ENCODE peak calls at places on chromosomes 4 and X, in eight cellular contexts. R is SK-N-SH, P is suprapubic skin, M is HCT116, E is spleen, T is Panc1, G is HepG2, I is sigmoid colon. Z is an unnamed sample. For H3K4me1 and H3K36me3, the result is how much of the 10 kb centered on the place peaks cover.

GRCh38 chr4:161538941-161539340 is 624.9 kb downstream of the FSTL5 start:
- DNase-seq in M (no peak), E (no peak), G (no peak), T (no peak), P (no peak), I (no peak), R (no peak), Z (no peak)

GRCh38 chr4:122827258-122827887 is 742 bp downstream of the FGF2 start:
- DNase-seq in I (peak), T (no peak), E (peak), R (peak), G (no peak), P (peak), M (no peak), Z (peak)

GRCh38 chrX:132277953-132278614 is 58.8 kb upstream of the RAP2C start:
- DNase-seq in M (no peak), I (no peak), E (no peak), R (no peak), G (no peak), T (no peak), P (no peak), Z (no peak)

GRCh38 chr4:118918388-118918787 is 29.7 kb downstream of the SYNPO2 start:
- DNase-seq in R (no peak), E (no peak), P (no peak), T (no peak), I (no peak), M (no peak), G (no peak), Z (no peak)

GRCh38 chr4:97367878-97368277 is 775.4 kb downstream of the STPG2 start:
- DNase-seq in E (no peak), M (peak), I (no peak), G (no peak), R (no peak), T (no peak), P (no peak), Z (no peak)

GRCh38 chr4:55635760-55636621 is at the start of gene NMU:
- DNase-seq in P (no peak), E (peak), M (peak), I (no peak), T (no peak), R (peak), G (peak), Z (peak)

GRCh38 chr4:8308856-8309771 is 39.6 kb downstream of the HTRA3 start:
- DNase-seq in P (peak), T (no peak), G (no peak), M (no peak), R (no peak), E (peak), I (peak), Z (no peak)

GRCh38 chrX:17521871-17522693 is 147.1 kb downstream of the NHS start:
- DNase-seq in M (peak), T (no peak), R (peak), P (no peak), I (no peak), E (no peak), G (no peak), Z (peak)

GRCh38 chr4:48585401-48585800 is 95.3 kb downstream of the ZAR1 start:
- DNase-seq in I (no peak), M (no peak), G (no peak), R (no peak), E (no peak), P (no peak), T (no peak), Z (no peak)

GRCh38 chr4:145545538-145546224 is 64.0 kb downstream of the SMAD1 start:
- DNase-seq in G (no peak), I (no peak), E (no peak), M (peak), R (no peak), P (no peak), T (peak), Z (peak)

GRCh38 chr4:41887821-41888699 is 47.2 kb upstream of the TMEM33 start:
- DNase-seq in T (no peak), R (no peak), E (no peak), G (peak), I (no peak), M (peak), P (no peak), Z (peak)

GRCh38 chrX:44344194-44344593 is 722 bp upstream of the EFHC2 start:
- DNase-seq in E (peak), G (no peak), R (no peak), P (no peak), M (no peak), I (no peak), T (no peak), Z (peak)

GRCh38 chr4:156575430-156576073 is 396.0 kb downstream of the PDGFC start:
- DNase-seq in I (no peak), E (peak), P (no peak), T (no peak), R (no peak), M (no peak), G (no peak), Z (no peak)

GRCh38 chr4:5858020-5858769 is 34.7 kb downstream of the CRMP1 start:
- DNase-seq in R (no peak), E (no peak), G (no peak), T (no peak), P (no peak), M (no peak), I (no peak), Z (no peak)

GRCh38 chr4:7625073-7625472 is 190.3 kb upstream of the PSAPL1 start:
- DNase-seq in G (no peak), P (no peak), E (no peak), R (no peak), T (no peak), I (no peak), M (no peak), Z (no peak)

GRCh38 chr4:114087596-114088230 is 108.3 kb upstream of the ARSJ start:
- DNase-seq in M (no peak), I (no peak), P (no peak), E (no peak), T (no peak), R (no peak), G (no peak), Z (no peak)

GRCh38 chrX:135256923-135257322 is 5.1 kb downstream of the ETDA start:
- DNase-seq in T (no peak), E (no peak), R (no peak), M (no peak), G (no peak), I (no peak), P (no peak), Z (no peak)

GRCh38 chr4:126004936-126005335 is 690.2 kb downstream of the FAT4 start:
- DNase-seq in G (no peak), I (no peak), R (no peak), T (no peak), P (no peak), E (no peak), M (no peak), Z (no peak)

GRCh38 chrX:38847903-38848230 is 46.6 kb downstream of the MID1IP1 start:
- DNase-seq in R (no peak), P (no peak), T (no peak), I (no peak), E (no peak), M (no peak), G (no peak), Z (no peak)

GRCh38 chr4:116055857-116056827 is 942.7 kb upstream of the NDST4 start:
- DNase-seq in M (peak), T (no peak), G (no peak), I (no peak), E (no peak), R (peak), P (no peak), Z (no peak)

DNA sequence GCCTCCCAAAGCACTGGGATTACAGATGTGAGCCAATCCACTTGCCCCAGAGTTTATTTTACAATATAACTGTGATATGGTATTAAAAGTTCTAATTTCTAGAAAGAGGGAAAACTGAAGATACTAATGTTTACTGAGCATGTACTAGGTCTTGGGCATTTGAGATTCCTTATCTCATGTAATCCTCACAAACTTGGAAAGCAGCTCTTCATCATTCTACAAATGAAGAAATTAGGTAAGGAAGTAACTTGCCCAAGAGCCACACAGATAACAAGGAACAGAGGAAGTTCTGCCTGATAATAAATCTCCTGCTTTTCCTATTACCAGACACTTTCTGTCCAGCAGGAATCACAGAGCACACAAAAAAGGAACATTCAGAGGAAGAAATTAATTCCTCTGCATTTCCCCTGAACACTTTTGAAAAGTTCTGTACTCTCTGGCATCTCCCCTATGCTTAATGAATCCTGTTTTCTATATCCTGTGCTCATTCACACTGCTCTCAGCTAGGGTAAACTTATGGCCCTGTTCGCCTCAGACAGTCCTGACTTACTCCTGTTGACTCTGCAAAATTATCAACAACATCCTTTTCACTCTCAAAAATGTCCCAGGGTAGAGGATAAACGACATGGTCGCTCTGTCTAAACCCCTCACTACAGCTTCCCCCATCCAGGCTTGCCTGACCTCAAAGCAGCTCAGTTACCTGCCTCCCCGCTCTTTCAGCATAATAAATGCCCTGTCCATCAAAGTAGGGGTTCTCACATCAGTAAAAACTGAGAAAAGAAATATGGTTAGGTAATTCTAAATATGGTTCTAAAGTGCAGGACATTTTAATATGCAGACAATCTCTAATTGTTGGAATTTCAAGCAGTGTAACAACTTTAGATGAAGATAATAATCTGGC is 13.7 kb downstream of the SH3RF1 start:
- DNase-seq in R (no peak), E (no peak), G (no peak), M (no peak), P (no peak), I (no peak), T (no peak), Z (no peak)
- H3K4me1 ChIP-seq in R (under half), E (half or more), G (half or more), M (half or more), P (half or more), I (under half), T (under half), Z (half or more)

GRCh38 chr4:102345795-102346100 is 466 bp upstream of the SLC39A8 start:
- DNase-seq in E (no peak), M (no peak), R (peak), T (no peak), P (no peak), I (no peak), G (no peak), Z (no peak)

GRCh38 chr4:102344955-102345794 is at the start of gene SLC39A8:
- DNase-seq in M (peak), E (peak), G (peak), P (peak), R (peak), I (peak), T (peak), Z (peak)

GRCh38 chr4:102343964-102344519 is 1.2 kb downstream of the SLC39A8 start:
- DNase-seq in R (no peak), I (peak), P (no peak), G (no peak), M (peak), T (no peak), E (no peak), Z (no peak)

GRCh38 chr4:102342404-102343074 is 2.7 kb downstream of the SLC39A8 start:
- DNase-seq in R (no peak), E (no peak), P (no peak), T (no peak), I (no peak), M (no peak), G (no peak), Z (no peak)

GRCh38 chr4:102344520-102344954 is 745 bp downstream of the SLC39A8 start:
- DNase-seq in M (peak), R (peak), G (no peak), I (peak), P (peak), T (no peak), E (peak), Z (peak)
- TF ChIP-seq POLR2AphosphoS5 in M (peak), R (no peak), G (no peak), I (no peak), P (no peak), T (no peak), E (peak), Z (peak)

GRCh38 chrX:13763489-13763888 is 28.9 kb downstream of the OFD1 start:
- DNase-seq in M (no peak), G (no peak), T (no peak), R (no peak), P (peak), I (no peak), E (no peak), Z (no peak)

GRCh38 chrX:13761606-13762005 is 27.1 kb downstream of the OFD1 start:
- DNase-seq in T (no peak), P (no peak), I (no peak), E (no peak), R (peak), M (no peak), G (no peak), Z (no peak)

GRCh38 chrX:13760428-13760827 is 25.9 kb downstream of the OFD1 start:
- DNase-seq in R (no peak), G (no peak), P (no peak), E (no peak), I (no peak), T (no peak), M (no peak), Z (no peak)

GRCh38 chrX:13764284-13764683 is 29.7 kb downstream of the OFD1 start:
- DNase-seq in E (no peak), R (no peak), I (no peak), M (no peak), T (no peak), G (no peak), P (no peak), Z (no peak)

DNA sequence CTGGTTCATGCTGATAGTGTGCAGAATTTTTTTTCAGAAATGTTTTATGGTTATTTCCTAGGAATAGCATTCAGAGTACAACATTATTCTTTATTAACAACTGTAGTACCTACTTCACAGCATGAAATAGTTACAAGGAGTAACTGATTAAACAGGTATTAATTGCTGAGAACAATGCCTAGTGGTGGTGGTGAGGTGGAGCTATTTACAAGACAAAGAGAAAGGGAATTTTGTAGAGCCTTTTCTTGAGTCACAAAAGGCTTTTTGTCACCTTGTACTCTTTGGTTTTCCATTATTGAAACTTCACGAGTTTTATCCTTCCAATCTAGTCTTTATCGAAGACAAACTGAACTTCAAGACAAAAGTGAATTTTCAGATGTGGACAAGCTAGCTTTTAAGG is 27.5 kb downstream of the OFD1 start:
- DNase-seq in G (no peak), E (no peak), M (no peak), R (no peak), P (no peak), I (no peak), T (no peak), Z (no peak)
- H3K36me3 ChIP-seq in G (under half), E (under half), M (under half), R (half or more), P (under half), I (under half), T (under half), Z (under half)

GRCh38 chr4:2073808-2074481 is 14.8 kb downstream of the NAT8L start:
- DNase-seq in T (no peak), M (no peak), P (peak), G (no peak), E (peak), R (peak), I (peak), Z (no peak)

GRCh38 chr4:2076908-2077534 is 17.9 kb downstream of the NAT8L start:
- DNase-seq in G (peak), T (no peak), R (no peak), M (no peak), I (peak), E (peak), P (peak), Z (no peak)

GRCh38 chr4:2074588-2074987 is 15.5 kb downstream of the NAT8L start:
- DNase-seq in G (no peak), E (peak), T (no peak), P (peak), I (peak), M (no peak), R (no peak), Z (no peak)

GRCh38 chr4:2075987-2076907 is 17.1 kb downstream of the NAT8L start:
- DNase-seq in G (peak), I (no peak), T (no peak), P (peak), R (no peak), E (peak), M (no peak), Z (no peak)

GRCh38 chr4:2075171-2075986 is 16.3 kb downstream of the NAT8L start:
- DNase-seq in G (no peak), R (no peak), M (no peak), I (peak), E (peak), P (peak), T (no peak), Z (no peak)
- H3K4me1 ChIP-seq in G (half or more), R (under half), M (under half), I (under half), E (under half), P (under half), T (under half), Z (under half)